ENCODE peak calls at places on chromosome 10, in seven cellular contexts. H is mucosa of descending colon, Y is astrocyte of the spinal cord, X is neuronal stem cell, D is lower leg skin, A is A549, N is right lobe of liver. W is an unnamed sample.

GRCh38 chr10:103747193-103747865 is 108.0 kb downstream of the SH3PXD2A start:
- DNase-seq in N (no peak), X (no peak), Y (no peak), D (no peak), H (no peak), A (no peak), W (no peak)

GRCh38 chr10:75647675-75648074 is 216.3 kb downstream of the LRMDA start:
- DNase-seq in A (no peak), N (no peak), Y (no peak), D (no peak), H (no peak), X (no peak), W (no peak)

GRCh38 chr10:98446121-98446655 is 547 bp downstream of the HPS1 start:
- DNase-seq in N (no peak), X (peak; percentile 30), Y (peak; percentile 33), D (no peak), A (no peak), H (no peak), W (peak; percentile 43)

GRCh38 chr10:64394744-64395143 is 873.5 kb downstream of the REEP3 start:
- DNase-seq in N (no peak), H (no peak), Y (peak; percentile 51), A (no peak), D (no peak), X (no peak), W (no peak)

GRCh38 chr10:97292862-97293198 is 393 bp upstream of the ARHGAP19 start:
- DNase-seq in D (no peak), N (no peak), Y (no peak), X (no peak), A (no peak), H (no peak), W (no peak)

GRCh38 chr10:86225098-86225782 is 141.4 kb downstream of the GRID1 start:
- DNase-seq in A (peak; percentile 45), Y (peak; percentile 51), N (no peak), H (no peak), D (no peak), X (no peak), W (no peak)

GRCh38 chr10:101110856-101111523 is 20.1 kb upstream of the TLX1 start:
- DNase-seq in N (no peak), H (no peak), Y (no peak), X (no peak), A (no peak), D (no peak), W (no peak)

GRCh38 chr10:29773675-29774091 is 138.9 kb upstream of the SVIL start:
- DNase-seq in X (no peak), N (no peak), A (no peak), H (no peak), D (no peak), Y (no peak), W (no peak)

GRCh38 chr10:124837687-124838086 is 36.1 kb downstream of the ABRAXAS2 start:
- DNase-seq in H (no peak), X (no peak), N (no peak), Y (no peak), A (no peak), D (no peak), W (no peak)

GRCh38 chr10:104109908-104110662 is 11.9 kb upstream of the SFR1 start:
- DNase-seq in H (no peak), Y (peak; percentile 71), X (no peak), A (peak; percentile 92), D (no peak), N (no peak), W (peak; percentile 55)

GRCh38 chr10:124715479-124715878 is 28.7 kb downstream of the FAM53B start:
- DNase-seq in Y (no peak), X (no peak), H (peak; percentile 48), D (no peak), N (no peak), A (no peak), W (no peak)

GRCh38 chr10:43233601-43234430 is 33.0 kb downstream of the RASGEF1A start:
- DNase-seq in Y (no peak), H (peak; percentile 31), D (no peak), A (no peak), X (no peak), N (peak; percentile 33), W (no peak)

GRCh38 chr10:126147866-126148578 is 240.3 kb downstream of the ADAM12 start:
- DNase-seq in D (no peak), Y (peak; percentile 83), N (no peak), H (no peak), A (no peak), X (no peak), W (no peak)

GRCh38 chr10:22554481-22555182 is 159.7 kb downstream of the PIP4K2A start:
- DNase-seq in N (peak; percentile 80), D (peak; percentile 23), X (peak; percentile 54), H (peak; percentile 58), Y (peak; percentile 91), A (no peak), W (no peak)

GRCh38 chr10:74743401-74743800 is 83.0 kb upstream of the KAT6B start:
- DNase-seq in N (no peak), H (no peak), X (no peak), D (no peak), Y (no peak), A (no peak), W (no peak)

GRCh38 chr10:31000071-31000787 is 31.4 kb downstream of the ZNF438 start:
- DNase-seq in Y (no peak), H (no peak), A (peak; percentile 21), D (no peak), N (no peak), X (no peak), W (peak; percentile 69)

GRCh38 chr10:121172406-121172805 is 321.2 kb downstream of the WDR11 start:
- DNase-seq in N (no peak), Y (no peak), D (no peak), H (no peak), X (no peak), A (no peak), W (no peak)

GRCh38 chr10:60570941-60571340 is 181.3 kb upstream of the ANK3 start:
- DNase-seq in Y (no peak), N (no peak), D (no peak), X (no peak), H (no peak), A (no peak), W (no peak)

GRCh38 chr10:28677889-28678686 is 767 bp downstream of the BAMBI start:
- DNase-seq in N (peak; percentile 59), A (no peak), D (no peak), Y (peak; percentile 44), H (peak; percentile 54), X (no peak), W (no peak)

GRCh38 chr10:124560377-124560776 is 98.8 kb downstream of the LHPP start:
- DNase-seq in A (no peak), Y (peak; percentile 83), N (no peak), D (peak; percentile 42), H (no peak), X (no peak), W (no peak)

GRCh38 chr10:49831352-49832040 is 69.4 kb upstream of the OGDHL start:
- DNase-seq in H (no peak), D (no peak), Y (peak; percentile 70), X (peak; percentile 66), A (no peak), N (no peak), W (no peak)

GRCh38 chr10:26857991-26858706 is 2.6 kb downstream of the ABI1 start:
- DNase-seq in Y (no peak), X (no peak), N (no peak), A (no peak), D (no peak), H (no peak), W (no peak)

GRCh38 chr10:120644549-120645410 is 187.8 kb downstream of the PLPP4 start:
- DNase-seq in X (no peak), H (no peak), A (no peak), N (no peak), Y (no peak), D (no peak), W (no peak)

GRCh38 chr10:7405637-7406036 is 5.2 kb downstream of the SFMBT2 start:
- DNase-seq in N (no peak), X (no peak), A (no peak), D (no peak), H (no peak), Y (no peak), W (no peak)

GRCh38 chr10:47261121-47261520 is 38.9 kb upstream of the GDF10 start:
- DNase-seq in X (no peak), Y (no peak), N (no peak), A (no peak), H (no peak), D (no peak), W (peak; percentile 19)

GRCh38 chr10:67836491-67836890 is 1.5 kb downstream of the DNAJC12 start:
- DNase-seq in D (no peak), X (no peak), Y (no peak), H (no peak), N (no peak), A (no peak), W (no peak)
- H3K4me3 ChIP-seq in D (no peak overlapping the region), X (no peak overlapping the region), Y (no peak overlapping the region), H (no peak overlapping the region), N (peak overlapping the region; percentile 48), A (peak overlapping the region; percentile 55), W (no peak overlapping the region)

DNA sequence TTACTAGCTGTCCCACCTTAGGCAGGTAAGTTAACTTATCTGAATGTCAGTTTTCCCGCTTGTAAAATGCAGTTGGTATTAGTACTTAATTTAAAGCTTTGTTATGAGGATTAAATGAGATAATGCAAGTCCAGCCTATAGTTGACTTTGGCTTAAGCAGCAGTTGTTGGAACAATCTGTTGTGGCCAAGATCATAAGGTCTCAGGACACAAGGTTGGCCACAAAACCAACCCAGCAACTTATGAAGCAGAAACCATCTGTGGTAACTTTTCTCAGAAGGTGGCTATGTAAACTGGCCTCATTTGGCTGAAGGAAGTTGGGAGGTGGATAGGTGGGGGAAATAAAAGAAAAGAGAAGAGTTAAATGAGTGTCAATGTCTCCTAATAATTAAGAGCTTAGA is 29.4 kb downstream of the ENTPD1 start:
- DNase-seq in H (no peak), Y (no peak), D (no peak), N (no peak), X (no peak), A (no peak), W (no peak)
- H3K4me3 ChIP-seq in H (no peak overlapping the region), Y (no peak overlapping the region), D (no peak overlapping the region), N (no peak overlapping the region), X (no peak overlapping the region), A (no peak overlapping the region), W (no peak overlapping the region)

GRCh38 chr10:129961274-129961839 is 2.7 kb downstream of the EBF3 start:
- DNase-seq in D (no peak), N (no peak), Y (no peak), H (no peak), X (peak; percentile 11), A (no peak), W (no peak)
- H3K4me3 ChIP-seq in D (no peak overlapping the region), N (no peak overlapping the region), Y (no peak overlapping the region), H (no peak overlapping the region), X (no peak overlapping the region), A (no peak overlapping the region), W (no peak overlapping the region)

DNA sequence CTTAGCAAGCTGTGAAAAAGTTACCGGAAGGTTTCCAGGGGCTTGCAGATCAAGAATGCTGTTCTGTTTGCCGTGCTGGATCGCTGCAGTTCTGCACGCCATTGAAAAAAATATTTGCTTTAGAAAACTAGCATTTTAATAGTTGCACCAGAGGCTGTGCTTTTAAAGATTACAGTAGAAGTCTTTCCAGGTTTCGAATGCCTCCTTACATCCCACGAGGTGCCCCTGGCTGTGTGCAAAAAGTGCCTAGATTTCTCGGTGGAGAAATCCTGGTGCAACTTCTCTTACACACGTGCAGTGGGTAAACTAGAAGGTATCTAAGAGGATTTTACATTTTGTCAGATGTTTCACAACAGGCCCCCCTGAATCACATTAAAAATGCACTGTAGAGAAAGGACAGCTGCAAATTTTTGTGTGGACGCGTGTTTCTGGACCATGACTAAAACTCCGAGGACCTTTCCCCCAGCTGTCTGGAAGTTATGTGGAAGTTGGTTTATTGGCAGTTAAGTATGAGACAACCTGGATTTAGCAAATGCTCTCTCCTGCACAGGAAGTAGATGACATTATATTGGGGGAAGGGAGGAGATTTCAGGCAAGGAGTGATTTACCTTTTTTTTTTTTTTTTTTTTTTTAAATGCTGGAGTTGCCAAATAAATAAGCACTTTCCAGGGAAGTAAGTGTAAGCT is 5.8 kb downstream of the TCF7L2 start:
- DNase-seq in N (no peak), Y (peak; percentile 74), X (no peak), A (peak; percentile 63), D (no peak), H (no peak), W (peak; percentile 43)
- H3K4me3 ChIP-seq in N (peak overlapping the region; percentile 9), Y (peak overlapping the region; percentile 16), X (peak overlapping the region; percentile 21), A (peak overlapping the region; percentile 84), D (no peak overlapping the region), H (peak overlapping the region; percentile 7), W (no peak overlapping the region)

W was measured in small intestine.